ENCODE peak calls at places on chromosome 13, in five cellular contexts. Y, H, A, V and R are unnamed samples. For H3K9me3, the result is how much of the 10 kb centered on the place peaks cover.

GRCh38 chr13:92362717-92363116 is 863.9 kb upstream of the GPC6 start:
- DNase-seq in Y (no peak), H (no peak), V (no peak), A (no peak), R (no peak)

GRCh38 chr13:21557995-21558394 is 46.0 kb downstream of the MICU2 start:
- DNase-seq in H (no peak), V (no peak), A (peak), Y (peak), R (no peak)

GRCh38 chr13:94020833-94021232 is 458.6 kb downstream of the DCT start:
- DNase-seq in H (no peak), A (peak), Y (peak), V (no peak), R (no peak)

GRCh38 chr13:109816979-109817275 is 30.5 kb upstream of the IRS2 start:
- DNase-seq in V (no peak), A (peak), Y (no peak), H (no peak), R (peak)

GRCh38 chr13:30376426-30377311 is 45.6 kb upstream of the UBE2L5 start:
- DNase-seq in V (no peak), Y (no peak), A (peak), H (peak), R (no peak)

GRCh38 chr13:76474356-76474755 is 411.8 kb downstream of the KCTD12 start:
- DNase-seq in H (no peak), Y (no peak), V (no peak), A (no peak), R (no peak)

GRCh38 chr13:39941236-39941635 is 285.8 kb downstream of the COG6 start:
- DNase-seq in H (no peak), V (no peak), A (no peak), Y (no peak), R (no peak)

GRCh38 chr13:109145631-109146030 is 516.2 kb downstream of the MYO16 start:
- DNase-seq in Y (peak), V (no peak), H (peak), A (peak), R (no peak)

GRCh38 chr13:101346942-101347728 is 69.2 kb downstream of the NALCN start:
- DNase-seq in A (no peak), V (no peak), H (no peak), Y (no peak), R (no peak)

GRCh38 chr13:34038326-34039068 is 220.5 kb downstream of the RFC3 start:
- DNase-seq in V (no peak), A (no peak), H (no peak), Y (no peak), R (no peak)

GRCh38 chr13:51519839-51520238 is 64.4 kb upstream of the WDFY2 start:
- DNase-seq in Y (no peak), A (peak), H (no peak), V (no peak), R (peak)

GRCh38 chr13:54628383-54628782 is 1599.8 kb downstream of the OLFM4 start:
- DNase-seq in H (no peak), V (no peak), A (peak), Y (no peak), R (no peak)

GRCh38 chr13:54633461-54633860 is 1604.8 kb downstream of the OLFM4 start:
- DNase-seq in H (no peak), Y (no peak), A (no peak), V (no peak), R (no peak)

GRCh38 chr13:54627973-54628372 is 1599.4 kb downstream of the OLFM4 start:
- DNase-seq in V (no peak), Y (no peak), A (no peak), H (no peak), R (no peak)
- H3K4me3 ChIP-seq in V (no peak), Y (no peak), A (no peak), H (no peak), R (no peak)

GRCh38 chr13:19345158-19345557 is 163.5 kb upstream of the TUBA3C start:
- DNase-seq in Y (no peak), V (no peak), A (no peak), H (no peak), R (no peak)
- H3K9me3 ChIP-seq in Y (under half), V (under half), A (under half), H (under half), R (under half)

DNA sequence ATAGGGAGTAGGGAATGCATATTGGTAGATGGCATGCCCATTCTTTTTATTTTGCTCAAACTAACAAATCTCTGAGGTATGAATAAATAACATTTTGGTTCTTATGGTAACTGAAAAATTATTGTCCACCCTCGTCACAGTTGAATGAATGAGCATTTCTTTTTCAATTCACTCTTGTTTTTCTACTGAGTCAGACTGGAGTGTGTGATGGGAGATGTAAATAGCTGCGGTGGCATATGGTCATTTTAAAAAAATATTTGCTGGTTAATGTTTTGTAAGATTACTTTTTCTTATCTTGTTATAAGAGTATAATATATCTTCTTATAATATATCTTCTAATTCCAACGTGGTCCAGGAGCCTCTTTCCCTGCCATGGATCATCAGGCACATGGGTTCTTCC is 586.5 kb downstream of the SLITRK5 start:
- DNase-seq in H (no peak), Y (no peak), A (no peak), V (no peak), R (no peak)
- H3K4me3 ChIP-seq in H (no peak), Y (no peak), A (no peak), V (no peak), R (no peak)

DNA sequence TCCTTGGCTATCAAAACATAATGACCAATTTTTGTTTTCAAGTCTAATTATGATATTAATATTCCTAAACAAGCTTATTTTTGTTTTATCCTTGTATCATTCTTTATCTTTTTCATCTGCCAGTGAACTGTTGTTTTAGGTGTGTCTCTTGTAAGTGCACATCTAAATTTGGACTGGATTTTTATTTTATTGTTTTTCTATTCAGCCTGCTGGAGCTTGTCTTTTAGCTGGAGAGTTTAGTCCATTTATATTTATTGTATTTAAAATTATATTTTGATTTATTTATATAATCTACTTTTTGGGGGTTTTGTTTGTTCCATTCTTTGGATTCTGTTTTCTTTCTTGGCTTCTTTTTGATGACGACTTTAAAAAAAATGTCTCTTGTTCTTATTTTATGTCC is 159.0 kb downstream of the PCCA start:
- DNase-seq in V (no peak), Y (no peak), H (no peak), A (no peak), R (no peak)
- H3K9me3 ChIP-seq in V (under half), Y (under half), H (under half), A (under half), R (under half)

DNA sequence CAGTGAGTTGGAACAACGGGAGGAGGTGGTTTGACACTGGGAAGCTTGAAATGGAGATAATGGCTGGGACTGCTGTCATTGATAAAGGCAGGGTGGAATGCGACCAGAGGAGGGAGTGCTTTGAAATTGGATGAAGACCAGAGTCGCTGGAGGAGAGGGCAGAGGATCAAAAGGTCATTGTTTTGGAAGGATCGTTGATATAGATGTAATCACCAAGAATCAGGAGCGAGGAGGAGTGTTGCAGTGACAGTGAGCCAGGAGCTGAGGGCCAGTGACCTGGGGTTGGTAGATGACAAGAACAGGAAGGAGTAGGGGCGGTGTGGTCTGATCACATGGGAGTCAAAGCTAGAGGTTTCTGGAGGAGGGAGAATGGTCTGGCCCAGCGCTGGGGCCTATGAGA is 25.3 kb downstream of the TM9SF2 start:
- DNase-seq in A (no peak), V (no peak), H (no peak), Y (no peak), R (no peak)
- H3K4me3 ChIP-seq in A (no peak), V (no peak), H (no peak), Y (no peak), R (no peak)

GRCh38 chr13:80828759-80829158 is 487.8 kb upstream of the SPRY2 start:
- DNase-seq in H (no peak), V (no peak), Y (no peak), A (no peak), R (no peak)
- H3K9me3 ChIP-seq in H (under half), V (under half), Y (under half), A (under half), R (under half)

DNA sequence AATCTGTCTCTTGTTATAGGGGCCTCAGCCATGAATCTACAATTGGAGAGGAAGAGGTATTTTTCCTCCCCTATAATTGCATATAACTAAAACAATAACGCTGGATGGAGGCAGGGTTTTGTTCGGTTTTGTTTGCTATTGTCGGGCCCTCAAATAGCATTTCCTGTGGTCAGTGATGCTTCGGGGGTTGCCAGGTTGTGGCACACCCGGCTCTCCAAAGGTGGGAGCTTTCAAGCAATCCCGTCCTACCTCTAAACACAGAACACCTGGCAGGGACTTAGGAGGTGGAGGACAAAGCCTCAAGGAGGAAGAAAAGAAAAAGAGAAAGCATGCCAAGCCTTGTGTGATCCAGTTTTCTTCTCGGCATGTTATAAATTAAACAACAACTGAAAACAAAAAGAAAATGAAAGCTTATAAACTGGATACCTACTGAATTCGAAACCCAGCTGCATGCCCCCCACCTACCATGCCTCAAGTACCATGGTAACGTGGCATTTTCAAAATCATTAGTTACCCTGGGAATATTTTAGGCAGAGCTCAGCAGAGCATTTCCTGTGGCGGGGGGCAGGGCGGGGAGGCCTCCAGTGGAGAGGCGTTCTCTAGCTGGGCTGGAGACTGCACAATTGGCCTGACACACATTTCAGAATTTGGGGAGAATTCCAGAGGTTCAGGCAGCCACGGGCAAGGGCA is 213.8 kb downstream of the DCLK1 start:
- DNase-seq in V (no peak), H (no peak), A (no peak), Y (no peak), R (peak)
- H3K4me3 ChIP-seq in V (peak), H (no peak), A (no peak), Y (no peak), R (peak)